ENCODE peak calls at places on chromosome 17, in four cellular contexts. Y is brain microvascular endothelial cell, E is ovary, P is cardiac fibroblast. X is an unnamed sample.

GRCh38 chr17:31371511-31372097 is 19.9 kb upstream of the RAB11FIP4 start:
- DNase-seq in Y (peak; percentile 80), E (no peak), P (peak; percentile 74), X (peak; percentile 80)

GRCh38 chr17:28523186-28523585 is 17.0 kb downstream of the FOXN1 start:
- DNase-seq in Y (no peak), P (no peak), E (no peak), X (no peak)

GRCh38 chr17:75909051-75909811 is 4.5 kb upstream of the MRPL38 start:
- DNase-seq in P (no peak), E (no peak), Y (no peak), X (no peak)

GRCh38 chr17:57294629-57295501 is 38.5 kb downstream of the MSI2 start:
- DNase-seq in Y (peak; percentile 29), E (no peak), P (no peak), X (no peak)

GRCh38 chr17:49201481-49201927 is 8.9 kb downstream of the GNGT2 start:
- DNase-seq in E (no peak), P (peak; percentile 61), Y (peak; percentile 25), X (no peak)

GRCh38 chr17:36085710-36086268 is 4.2 kb downstream of the CCL3 start:
- DNase-seq in E (no peak), Y (no peak), P (peak; percentile 62), X (peak; percentile 54)

GRCh38 chr17:80565347-80566053 is 20.9 kb downstream of the RPTOR start:
- DNase-seq in Y (peak; percentile 9), P (no peak), E (no peak), X (no peak)

GRCh38 chr17:21020622-21021021 is 22.2 kb downstream of the USP22 start:
- DNase-seq in E (no peak), Y (no peak), P (no peak), X (no peak)

GRCh38 chr17:78875738-78876597 is 27.0 kb downstream of the CEP295NL start:
- DNase-seq in Y (no peak), E (no peak), P (peak; percentile 22), X (peak; percentile 63)

GRCh38 chr17:47703191-47703591 is 9.2 kb downstream of the TBKBP1 start:
- DNase-seq in E (peak; percentile 48), P (no peak), Y (no peak), X (no peak)

GRCh38 chr17:38428643-38429371 is 543 bp downstream of the ARHGAP23 start:
- DNase-seq in P (peak; percentile 63), E (peak; percentile 67), Y (no peak), X (peak; percentile 40)

GRCh38 chr17:75367312-75367711 is 38.2 kb downstream of the GRB2 start:
- DNase-seq in Y (no peak), E (no peak), P (no peak), X (peak; percentile 7)

GRCh38 chr17:72414032-72414396 is 293.2 kb downstream of the SOX9 start:
- DNase-seq in Y (no peak), P (no peak), E (no peak), X (no peak)

GRCh38 chr17:13594762-13595697 is 6.7 kb downstream of the HS3ST3A1 start:
- DNase-seq in Y (peak; percentile 82), P (peak; percentile 90), E (peak; percentile 78), X (peak; percentile 90)

GRCh38 chr17:2034157-2034556 is 4.2 kb downstream of the DPH1 start:
- DNase-seq in P (peak; percentile 49), Y (no peak), E (no peak), X (peak; percentile 65)

GRCh38 chr17:16929281-16929680 is 42.6 kb downstream of the TNFRSF13B start:
- DNase-seq in E (no peak), Y (no peak), P (no peak), X (no peak)

GRCh38 chr17:82858376-82859126 is 18.7 kb upstream of the ZNF750 start:
- DNase-seq in E (no peak), P (no peak), Y (no peak), X (no peak)
- H3K4me3 ChIP-seq in E (no peak overlapping the region), P (no peak overlapping the region), Y (no peak overlapping the region), X (no peak overlapping the region)

GRCh38 chr17:4562000-4562969 is 1.9 kb upstream of the GGT6 start:
- DNase-seq in E (no peak), P (peak; percentile 44), Y (no peak), X (no peak)
- H3K4me3 ChIP-seq in E (no peak overlapping the region), P (no peak overlapping the region), Y (no peak overlapping the region), X (no peak overlapping the region)

GRCh38 chr17:29722411-29723198 is 99.9 kb upstream of the CORO6 start:
- DNase-seq in Y (peak; percentile 51), P (peak; percentile 97), E (peak; percentile 64), X (peak; percentile 93)
- H3K4me3 ChIP-seq in Y (no peak overlapping the region), P (no peak overlapping the region), E (peak overlapping the region; percentile 17), X (no peak overlapping the region)

GRCh38 chr17:70136131-70136530 is 33.2 kb upstream of the KCNJ2 start:
- DNase-seq in Y (no peak), E (no peak), P (no peak), X (no peak)

GRCh38 chr17:70137451-70138230 is 31.7 kb upstream of the KCNJ2 start:
- DNase-seq in P (peak; percentile 94), Y (peak; percentile 76), E (peak; percentile 70), X (peak; percentile 97)

GRCh38 chr17:70139449-70139993 is 29.8 kb upstream of the KCNJ2 start:
- DNase-seq in P (no peak), Y (no peak), E (no peak), X (no peak)

GRCh38 chr17:70134777-70135176 is 34.6 kb upstream of the KCNJ2 start:
- DNase-seq in P (no peak), Y (no peak), E (no peak), X (no peak)

GRCh38 chr17:70138309-70138865 is 30.9 kb upstream of the KCNJ2 start:
- DNase-seq in Y (no peak), E (no peak), P (peak; percentile 7), X (peak; percentile 68)
- H3K4me3 ChIP-seq in Y (no peak overlapping the region), E (no peak overlapping the region), P (no peak overlapping the region), X (no peak overlapping the region)

GRCh38 chr17:43584666-43585102 is 38.5 kb upstream of the ETV4 start:
- DNase-seq in E (no peak), P (peak; percentile 64), Y (peak; percentile 40), X (no peak)
- H3K4me3 ChIP-seq in E (no peak overlapping the region), P (no peak overlapping the region), Y (no peak overlapping the region), X (no peak overlapping the region)

DNA sequence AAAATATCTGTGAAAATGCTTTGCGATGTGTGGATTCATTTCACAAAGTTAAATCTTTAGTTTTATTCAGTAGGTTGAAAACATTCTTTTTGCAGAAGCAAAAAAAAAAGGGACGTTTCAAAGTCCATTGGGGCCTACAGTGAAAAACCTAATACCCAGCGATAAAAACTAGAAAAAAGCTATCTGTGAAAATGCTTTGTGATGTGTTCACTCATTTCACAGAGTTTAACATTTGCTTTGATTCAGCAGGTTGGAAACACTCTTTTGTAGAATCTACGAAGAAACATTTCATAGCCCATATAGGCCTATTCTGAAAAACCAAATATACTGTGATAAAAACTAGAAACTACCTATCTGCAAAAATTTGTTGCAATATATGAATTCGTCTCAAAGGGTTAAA is 113.6 kb upstream of the WSB1 start:
- DNase-seq in P (no peak), E (no peak), Y (no peak), X (no peak)
- H3K4me3 ChIP-seq in P (no peak overlapping the region), E (no peak overlapping the region), Y (no peak overlapping the region), X (no peak overlapping the region)

GRCh38 chr17:3048727-3049471 is 14.5 kb downstream of the OR1D5 start:
- DNase-seq in Y (peak; percentile 96), E (peak; percentile 92), P (peak; percentile 98), X (peak; percentile 98)
- H3K4me3 ChIP-seq in Y (peak overlapping the region; percentile 80), E (peak overlapping the region; percentile 52), P (peak overlapping the region; percentile 79), X (peak overlapping the region; percentile 67)

X was measured in fibroblast of mammary gland.